ENCODE peak calls at places on chromosomes 11 and 22, in seven cellular contexts. K is colonic mucosa, H is SJSA1, M is IMR-90, R is adrenal gland, W is lung, O is left ventricle myocardium inferior. A is an unnamed sample. For H3K4me1, the result is how much of the 10 kb centered on the place peaks cover.

GRCh38 chr11:134276396-134277175 is 407 bp downstream of the GLB1L3 start:
- DNase-seq in O (no peak), K (no peak), H (no peak), M (no peak), W (no peak), R (no peak), A (no peak)

GRCh38 chr11:133115099-133115498 is 417.2 kb downstream of the OPCML start:
- DNase-seq in H (no peak), R (no peak), O (peak), W (no peak), K (no peak), M (no peak), A (no peak)

GRCh38 chr11:73856001-73856663 is 20.5 kb downstream of the COA4 start:
- DNase-seq in H (no peak), M (no peak), R (no peak), K (no peak), W (no peak), O (no peak), A (no peak)

GRCh38 chr22:23029521-23030228 is 40.6 kb upstream of the GNAZ start:
- DNase-seq in W (no peak), M (no peak), O (no peak), R (no peak), H (no peak), K (no peak), A (no peak)

GRCh38 chr11:61505640-61506155 is 2.9 kb upstream of the LRRC10B start:
- DNase-seq in H (no peak), M (no peak), K (no peak), R (no peak), W (no peak), O (no peak), A (no peak)

GRCh38 chr11:113774174-113774503 is 647 bp upstream of the ZW10 start:
- DNase-seq in H (no peak), R (no peak), W (no peak), K (no peak), M (no peak), O (no peak), A (no peak)

GRCh38 chr11:68142441-68143309 is 21.5 kb upstream of the CHKA start:
- DNase-seq in K (no peak), W (no peak), H (no peak), M (no peak), R (peak), O (no peak), A (no peak)

GRCh38 chr11:96168623-96169022 is 174.4 kb downstream of the MAML2 start:
- DNase-seq in W (peak), H (no peak), K (peak), R (peak), O (no peak), M (peak), A (no peak)

GRCh38 chr11:64744544-64745218 is 739 bp upstream of the RASGRP2 start:
- DNase-seq in W (no peak), H (no peak), K (no peak), O (no peak), R (no peak), M (no peak), A (no peak)

GRCh38 chr11:70000228-70000627 is 77.9 kb upstream of the ANO1 start:
- DNase-seq in K (no peak), R (no peak), O (no peak), W (no peak), H (no peak), M (no peak), A (no peak)

GRCh38 chr11:65571940-65572339 is 398 bp upstream of the FAM89B start:
- DNase-seq in H (peak), R (no peak), M (peak), W (no peak), O (no peak), K (no peak), A (no peak)

GRCh38 chr22:22896601-22897000 is 9.0 kb downstream of the IGLL5 start:
- DNase-seq in H (no peak), M (no peak), W (no peak), R (no peak), K (no peak), O (no peak), A (no peak)

GRCh38 chr11:7759010-7759409 is 37.7 kb downstream of the OR5P2 start:
- DNase-seq in O (no peak), M (no peak), R (no peak), W (no peak), K (no peak), H (no peak), A (no peak)

GRCh38 chr22:49014227-49015201 is 813.2 kb downstream of the BRD1 start:
- DNase-seq in H (peak), M (no peak), K (peak), O (no peak), R (peak), W (no peak), A (no peak)

GRCh38 chr11:134170177-134170908 is 53.4 kb downstream of the NCAPD3 start:
- DNase-seq in R (no peak), W (no peak), H (no peak), K (no peak), M (no peak), O (no peak), A (no peak)

GRCh38 chr11:118572075-118572913 is at the start of gene ARCN1:
- DNase-seq in O (peak), H (peak), M (peak), W (peak), R (peak), K (peak), A (no peak)

GRCh38 chr11:65866524-65867283 is 5.9 kb downstream of the EFEMP2 start:
- DNase-seq in M (no peak), K (no peak), W (no peak), O (peak), R (peak), H (peak), A (no peak)

GRCh38 chr11:44618561-44619425 is 53.3 kb downstream of the CD82 start:
- DNase-seq in O (peak), W (no peak), K (no peak), M (no peak), H (peak), R (peak), A (no peak)

GRCh38 chr11:20077973-20078372 is 82.3 kb downstream of the DBX1 start:
- DNase-seq in K (no peak), R (no peak), W (no peak), H (no peak), M (no peak), O (no peak), A (no peak)

GRCh38 chr11:88051386-88051785 is 123.9 kb downstream of the RAB38 start:
- DNase-seq in K (no peak), O (no peak), H (no peak), W (no peak), R (no peak), M (peak), A (no peak)

GRCh38 chr22:40499187-40499753 is 128.9 kb downstream of the SGSM3 start:
- DNase-seq in W (no peak), O (no peak), R (peak), K (no peak), H (peak), M (peak), A (peak)

GRCh38 chr11:119461250-119461963 is 38.4 kb upstream of the THY1 start:
- DNase-seq in M (peak), H (no peak), K (no peak), W (no peak), R (no peak), O (no peak), A (no peak)

DNA sequence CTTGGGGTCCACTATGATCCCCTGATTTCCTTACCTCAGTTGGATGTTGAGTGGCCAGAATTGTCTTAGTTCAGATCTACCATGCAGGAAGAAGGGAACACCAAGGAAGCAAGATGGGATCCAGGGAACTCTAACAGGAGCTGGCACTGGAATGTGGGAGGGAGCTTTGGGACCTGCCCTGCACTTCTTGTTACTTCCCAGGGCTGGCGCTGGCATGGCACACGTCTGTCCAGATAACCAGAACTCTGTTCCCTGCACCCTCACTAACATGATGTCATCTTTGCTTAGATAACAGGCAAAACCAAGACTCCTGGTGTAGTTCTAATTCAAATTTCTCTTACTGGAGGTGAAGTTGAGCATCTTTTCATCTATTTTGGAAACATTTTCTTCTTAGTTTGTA is 550.0 kb downstream of the MN1 start:
- DNase-seq in R (no peak), H (no peak), K (no peak), M (no peak), O (no peak), W (no peak), A (no peak)
- H3K4me1 ChIP-seq in R (under half), H (under half), K (under half), M (under half), O (under half), W (under half), A (under half)

DNA sequence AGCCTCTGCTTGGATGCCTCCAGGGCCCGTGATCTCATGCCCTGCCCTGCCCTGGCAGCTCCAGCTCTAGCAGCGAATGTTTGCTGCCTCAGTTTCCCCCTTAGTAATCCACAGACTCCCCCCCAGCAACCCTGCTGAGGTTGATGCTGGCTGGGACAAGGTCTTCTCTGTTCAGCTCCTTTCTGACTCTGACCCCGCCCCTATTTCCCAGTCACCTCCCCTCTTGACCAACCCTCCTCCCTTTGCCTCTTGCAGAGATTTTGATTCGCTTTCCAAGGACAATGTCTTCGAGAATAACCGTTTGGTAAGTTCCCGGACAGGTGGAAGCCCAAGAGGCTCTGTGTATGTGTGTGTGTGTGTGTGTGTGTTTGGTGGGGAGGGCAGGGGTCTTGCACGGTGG is 5.6 kb downstream of the MICALL1 start:
- DNase-seq in R (no peak), W (no peak), M (no peak), H (no peak), K (no peak), O (no peak), A (no peak)
- H3K4me1 ChIP-seq in R (under half), W (under half), M (under half), H (under half), K (under half), O (half or more), A (under half)

GRCh38 chr11:93492464-93493251 is 50.5 kb downstream of the SMCO4 start:
- DNase-seq in O (no peak), M (no peak), H (no peak), W (no peak), R (no peak), K (no peak), A (no peak)

GRCh38 chr11:93489841-93490240 is 53.4 kb downstream of the SMCO4 start:
- DNase-seq in H (no peak), R (no peak), O (no peak), M (no peak), W (no peak), K (no peak), A (no peak)

GRCh38 chr11:93490996-93491618 is 52.1 kb downstream of the SMCO4 start:
- DNase-seq in O (no peak), W (no peak), M (no peak), K (no peak), R (no peak), H (no peak), A (no peak)

GRCh38 chr11:93493252-93493897 is 49.8 kb downstream of the SMCO4 start:
- DNase-seq in R (no peak), K (peak), W (no peak), M (no peak), H (no peak), O (no peak), A (no peak)

DNA sequence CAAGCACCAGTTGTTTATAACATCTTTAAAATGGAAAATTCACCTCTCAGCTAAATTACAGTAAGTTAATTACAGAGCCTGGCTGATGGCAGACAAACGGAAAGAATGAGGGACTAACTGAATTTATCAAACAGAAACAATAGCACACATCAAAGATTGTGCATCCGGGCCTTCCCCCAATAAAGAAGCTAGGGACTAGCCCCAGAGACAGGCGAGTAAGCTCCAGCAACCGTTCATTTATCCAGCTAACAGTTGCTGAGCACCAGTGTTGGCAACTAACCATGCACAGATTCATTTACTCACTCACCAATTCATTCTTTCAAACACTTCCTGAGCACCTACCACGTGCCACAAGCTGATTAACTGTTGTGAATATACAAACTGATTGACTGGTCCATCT is 51.2 kb downstream of the SMCO4 start:
- DNase-seq in H (no peak), R (no peak), K (no peak), M (no peak), O (no peak), W (no peak), A (no peak)
- H3K4me1 ChIP-seq in H (under half), R (under half), K (under half), M (under half), O (under half), W (under half), A (under half)

GRCh38 chr11:62540804-62541671 is 5.6 kb downstream of the AHNAK start:
- DNase-seq in O (peak), K (peak), H (no peak), W (no peak), R (peak), M (peak), A (no peak)
- H3K4me1 ChIP-seq in O (half or more), K (half or more), H (half or more), W (under half), R (under half), M (half or more), A (half or more)

GRCh38 chr22:35407352-35407751 is 7.4 kb downstream of the MCM5 start:
- DNase-seq in O (no peak), K (no peak), W (no peak), R (no peak), H (no peak), M (no peak), A (no peak)

GRCh38 chr22:35404176-35404575 is 4.2 kb downstream of the MCM5 start:
- DNase-seq in W (no peak), M (no peak), K (no peak), R (no peak), H (no peak), O (no peak), A (no peak)

GRCh38 chr22:35403356-35403755 is 3.4 kb downstream of the MCM5 start:
- DNase-seq in H (no peak), K (no peak), O (no peak), W (no peak), R (no peak), M (no peak), A (no peak)

GRCh38 chr22:35409783-35410662 is 10.1 kb downstream of the MCM5 start:
- DNase-seq in M (no peak), W (peak), K (no peak), O (no peak), H (no peak), R (peak), A (no peak)

DNA sequence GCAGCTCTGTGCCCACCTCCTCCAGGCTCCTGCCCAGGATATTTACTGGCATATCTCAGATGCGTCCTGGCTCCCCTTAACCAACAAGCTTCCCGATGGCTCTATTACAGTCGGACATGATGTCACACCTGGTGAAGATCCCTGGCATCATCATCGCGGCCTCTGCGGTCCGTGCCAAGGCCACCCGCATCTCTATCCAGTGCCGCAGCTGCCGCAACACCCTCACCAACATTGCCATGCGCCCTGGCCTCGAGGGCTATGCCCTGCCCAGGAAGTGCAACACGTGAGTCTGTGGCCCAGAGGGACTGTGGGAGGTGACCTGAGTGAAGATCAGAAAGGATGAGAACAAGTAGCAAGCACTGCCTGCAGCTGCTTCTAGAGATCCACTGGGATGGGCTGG is 6.5 kb downstream of the MCM5 start:
- DNase-seq in M (no peak), W (no peak), O (no peak), H (no peak), R (no peak), K (no peak), A (no peak)
- H3K4me1 ChIP-seq in M (under half), W (under half), O (under half), H (under half), R (under half), K (under half), A (under half)

DNA sequence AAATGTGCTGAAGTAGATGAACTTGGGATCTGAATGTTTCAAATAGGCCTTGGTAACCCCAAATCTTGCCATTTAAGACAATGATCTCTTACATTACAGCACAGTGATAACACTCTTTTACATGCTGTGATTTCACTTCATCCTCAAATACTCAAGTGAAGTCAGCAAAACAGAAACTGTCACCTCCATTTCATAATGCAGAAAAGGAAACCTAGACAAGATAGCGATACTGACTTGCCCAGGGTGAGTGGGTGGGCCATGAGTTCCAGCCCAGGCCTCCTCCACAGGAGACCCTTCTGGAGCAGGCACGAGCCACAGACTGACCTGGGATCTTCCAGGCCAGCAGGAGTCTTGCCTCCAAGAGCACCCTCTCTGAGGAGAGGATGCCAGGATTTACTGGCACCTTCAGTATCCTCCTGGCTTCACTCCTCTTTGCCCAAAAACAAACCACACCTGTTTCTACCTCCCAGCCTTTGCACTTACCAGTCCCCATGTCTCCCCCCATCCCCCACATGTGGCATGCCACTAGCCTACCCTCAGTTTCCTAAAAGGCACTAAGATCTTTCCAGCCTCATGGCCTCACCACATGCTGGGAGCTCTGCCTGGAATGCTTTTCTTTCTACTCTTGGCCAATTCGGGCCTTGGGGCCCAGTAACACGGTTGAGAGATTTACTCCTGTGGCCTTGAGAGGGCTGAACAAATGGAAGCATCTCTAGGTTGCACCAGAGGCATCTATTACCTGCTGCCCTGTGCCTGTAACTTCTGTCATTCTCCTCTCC is 1.9 kb upstream of the DGAT2 start:
- DNase-seq in R (peak), W (no peak), K (no peak), M (no peak), O (no peak), H (no peak), A (no peak)
- H3K4me1 ChIP-seq in R (under half), W (under half), K (under half), M (under half), O (under half), H (under half), A (under half)

DNA sequence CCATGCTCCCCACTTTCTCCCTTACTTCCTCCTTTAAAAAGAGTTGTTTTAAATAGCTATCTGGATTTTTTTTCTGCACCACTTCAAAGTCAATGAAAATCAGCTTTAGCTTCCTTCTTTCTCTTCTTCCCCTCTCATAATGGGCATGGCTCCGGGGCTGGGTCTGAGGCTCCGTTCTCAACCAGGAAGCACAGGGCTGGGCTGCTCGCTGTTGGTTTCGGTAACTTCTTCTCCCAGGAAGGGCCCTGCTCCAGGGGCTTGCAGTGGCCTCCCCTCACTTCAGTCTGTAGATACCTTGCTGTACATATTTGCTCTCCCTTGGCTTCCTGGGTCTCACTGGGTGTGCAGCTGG is 23.8 kb downstream of the MICAL2 start:
- DNase-seq in R (no peak), M (no peak), O (no peak), W (no peak), K (no peak), H (no peak), A (no peak)
- H3K4me1 ChIP-seq in R (under half), M (under half), O (half or more), W (under half), K (under half), H (under half), A (under half)